ENCODE peak calls at places on chromosome 18, in six cellular contexts. J, M, G, S, R and N are unnamed samples.

GRCh38 chr18:22705328-22705727 is 227.8 kb upstream of the RBBP8 start:
- DNase-seq in S (no peak), G (no peak), M (no peak), R (peak), J (peak), N (peak)

GRCh38 chr18:26040051-26040656 is 50.3 kb downstream of the SS18 start:
- DNase-seq in J (no peak), R (no peak), G (no peak), S (no peak), M (no peak), N (no peak)

GRCh38 chr18:58189008-58189407 is 145.0 kb downstream of the NEDD4L start:
- DNase-seq in R (no peak), S (no peak), M (no peak), G (no peak), J (no peak), N (no peak)

GRCh38 chr18:11283531-11284071 is 134.2 kb upstream of the PIEZO2 start:
- DNase-seq in R (no peak), J (peak), S (no peak), G (no peak), M (no peak), N (no peak)

GRCh38 chr18:8703181-8703638 is 2.1 kb upstream of the MTCL1 start:
- DNase-seq in M (no peak), R (no peak), S (no peak), G (no peak), J (no peak), N (no peak)

GRCh38 chr18:33115917-33116316 is 324.6 kb downstream of the CCDC178 start:
- DNase-seq in R (no peak), J (no peak), S (no peak), M (no peak), G (no peak), N (no peak)

GRCh38 chr18:59881728-59882685 is 17.8 kb upstream of the PMAIP1 start:
- DNase-seq in G (no peak), S (no peak), M (peak), J (peak), R (peak), N (no peak)

GRCh38 chr18:44637210-44638051 is 43.3 kb upstream of the SETBP1 start:
- DNase-seq in M (peak), J (no peak), G (no peak), S (no peak), R (peak), N (no peak)

GRCh38 chr18:49030138-49030537 is 79.4 kb upstream of the SMAD7 start:
- DNase-seq in M (no peak), J (no peak), S (no peak), G (no peak), R (no peak), N (no peak)

GRCh38 chr18:24790347-24790746 is 329.9 kb downstream of the HRH4 start:
- DNase-seq in R (no peak), M (no peak), J (no peak), G (no peak), S (no peak), N (no peak)

GRCh38 chr18:5475252-5475651 is 68.5 kb downstream of the EPB41L3 start:
- DNase-seq in R (no peak), S (no peak), G (no peak), J (no peak), M (no peak), N (no peak)

GRCh38 chr18:811192-812122 is 585 bp downstream of the YES1 start:
- DNase-seq in R (no peak), G (no peak), J (no peak), S (no peak), M (peak), N (no peak)

GRCh38 chr18:812123-812672 is at the start of gene YES1:
- DNase-seq in R (peak), M (peak), S (peak), G (peak), J (no peak), N (no peak)

GRCh38 chr18:808502-808901 is 3.5 kb downstream of the YES1 start:
- DNase-seq in R (peak), S (no peak), J (no peak), M (no peak), G (no peak), N (no peak)

GRCh38 chr18:808086-808485 is 4.0 kb downstream of the YES1 start:
- DNase-seq in S (peak), M (no peak), J (no peak), R (peak), G (no peak), N (no peak)

GRCh38 chr18:809985-810642 is 1.9 kb downstream of the YES1 start:
- DNase-seq in G (no peak), S (no peak), J (no peak), R (no peak), M (peak), N (no peak)
- H3K4me3 ChIP-seq in G (no peak), S (peak), J (peak), R (peak), M (peak), N (no peak)

DNA sequence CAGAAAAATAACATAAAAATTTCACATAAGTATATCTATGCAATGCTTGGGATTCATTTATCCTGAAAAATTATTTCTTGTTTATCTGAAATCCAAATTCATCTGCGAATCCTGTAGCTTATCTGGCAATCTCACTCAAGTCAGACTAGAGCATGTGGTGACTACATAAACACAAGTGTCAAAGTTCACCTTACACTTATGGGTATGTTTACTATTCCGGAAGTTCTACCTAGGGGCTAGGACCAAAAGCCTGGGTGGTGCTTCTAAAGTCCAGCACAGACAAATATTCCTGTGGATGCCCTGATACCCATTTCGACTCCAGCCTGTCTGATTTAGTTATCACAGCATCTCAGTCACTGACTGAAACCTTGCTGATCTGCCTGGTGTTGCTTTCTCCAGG is 364.0 kb downstream of the METTL4 start:
- DNase-seq in G (no peak), R (no peak), S (no peak), M (no peak), J (no peak), N (no peak)
- TF ChIP-seq CTCF in G (no peak), R (no peak), S (no peak), M (no peak), J (no peak), N (no peak)

DNA sequence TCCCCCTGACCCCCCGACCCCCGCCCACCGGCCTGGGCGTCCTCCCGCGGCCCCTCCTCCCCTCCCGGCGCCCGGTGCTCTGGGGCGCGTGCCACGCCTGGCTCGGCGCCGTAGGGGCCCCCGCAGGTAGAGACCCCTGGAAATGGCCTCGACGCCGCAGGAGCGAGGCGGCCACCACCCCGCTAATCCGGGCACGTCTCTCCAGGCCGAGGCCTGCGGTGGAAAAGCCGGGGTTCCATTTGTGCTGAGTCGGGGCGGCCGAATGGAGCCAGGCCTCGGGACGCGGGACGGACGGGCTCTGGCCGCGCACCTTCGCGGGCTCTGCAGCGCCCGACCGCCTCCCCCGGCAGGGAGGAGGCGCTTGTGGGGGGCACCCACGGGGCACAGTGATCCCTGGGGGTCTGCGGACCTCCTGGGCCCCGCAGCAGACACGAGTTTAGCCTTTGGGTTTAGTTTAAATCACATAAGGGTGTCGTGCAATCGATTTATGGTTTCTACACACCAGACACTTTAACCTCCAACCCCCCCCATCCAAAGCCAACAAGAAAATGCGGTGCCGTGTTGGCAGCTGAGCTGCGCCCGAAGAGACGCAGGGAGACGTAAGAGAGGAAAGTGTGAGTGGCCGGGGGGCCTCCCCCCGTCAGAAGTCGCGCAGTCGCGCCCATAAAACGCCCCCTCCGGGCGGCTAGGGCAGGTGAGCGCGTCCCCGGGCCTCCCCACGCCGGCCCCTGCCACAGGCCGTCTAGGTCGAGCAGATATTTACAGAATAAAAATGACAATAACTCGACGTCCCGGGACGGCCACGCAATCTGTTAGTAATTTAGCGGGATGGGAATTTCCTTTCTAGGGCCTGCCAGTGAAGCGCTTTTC is 1.1 kb upstream of the NFATC1 start:
- DNase-seq in R (peak), G (no peak), M (no peak), J (no peak), S (no peak), N (no peak)
- H3K4me3 ChIP-seq in R (no peak), G (peak), M (peak), J (peak), S (no peak), N (peak)

DNA sequence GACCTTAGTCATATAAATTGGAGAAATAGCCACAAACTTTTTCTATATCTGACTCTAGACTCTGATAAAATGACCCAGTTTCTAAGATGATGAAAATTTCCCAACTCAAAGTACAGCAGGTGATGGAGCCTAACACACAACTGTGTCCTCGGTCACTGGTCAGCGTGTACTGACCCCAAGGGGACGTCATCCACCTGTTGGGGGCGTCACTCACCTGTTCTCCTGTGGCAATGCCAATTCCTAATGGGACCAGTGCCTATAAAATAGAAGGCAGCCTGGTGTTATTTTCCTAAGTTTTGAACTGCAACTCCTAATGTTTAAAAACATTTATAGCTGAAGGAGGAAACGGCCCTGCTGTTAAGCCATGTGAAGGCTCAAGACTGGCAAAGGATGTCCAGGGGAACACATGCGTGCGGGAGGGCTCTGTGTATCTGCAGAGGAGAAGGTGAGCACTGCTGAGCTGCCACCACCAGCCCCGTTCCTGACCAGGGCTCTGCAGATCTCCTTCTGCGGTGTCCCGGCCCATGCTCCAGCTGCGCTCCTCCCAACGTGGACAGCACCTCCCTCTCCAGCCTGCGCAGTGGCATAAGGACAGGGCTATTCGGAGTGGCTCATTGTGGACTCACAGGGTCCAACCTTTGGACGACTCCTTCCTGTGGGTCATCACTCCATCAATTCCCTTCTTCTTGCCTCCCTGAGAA is 21.2 kb downstream of the TYMS start:
- DNase-seq in G (no peak), J (no peak), M (no peak), R (no peak), S (no peak), N (no peak)
- TF ChIP-seq CTCF in G (no peak), J (no peak), M (no peak), R (no peak), S (no peak), N (no peak)

GRCh38 chr18:3875376-3875775 is 425.4 kb downstream of the TGIF1 start:
- DNase-seq in R (no peak), S (no peak), M (no peak), G (no peak), J (no peak), N (no peak)
- H3K4me3 ChIP-seq in R (no peak), S (no peak), M (no peak), G (peak), J (no peak), N (no peak)